ENCODE peak calls at places on chromosomes 16 and 17, in four cellular contexts. One of them, this sample, is unnamed.

GRCh38 chr16:53372942-53373871 is 61.1 kb upstream of the RBL2 start:
- DNase-seq in breast epithelium: peak
- DNase-seq in GM12891: peak
- DNase-seq in body of pancreas: peak
- DNase-seq in this sample: no peak

GRCh38 chr17:31506517-31506916 is 115.0 kb downstream of the RAB11FIP4 start:
- DNase-seq in breast epithelium: no peak
- DNase-seq in GM12891: no peak
- DNase-seq in body of pancreas: no peak
- DNase-seq in this sample: no peak

GRCh38 chr17:2899911-2900310 is 103.7 kb downstream of the RAP1GAP2 start:
- DNase-seq in breast epithelium: no peak
- DNase-seq in GM12891: no peak
- DNase-seq in body of pancreas: peak
- DNase-seq in this sample: no peak

GRCh38 chr17:61477204-61477834 is 25.1 kb downstream of the TBX4 start:
- DNase-seq in breast epithelium: no peak
- DNase-seq in GM12891: no peak
- DNase-seq in body of pancreas: no peak
- DNase-seq in this sample: no peak

GRCh38 chr17:78034429-78035091 is 76.1 kb downstream of the TNRC6C start:
- DNase-seq in breast epithelium: no peak
- DNase-seq in GM12891: no peak
- DNase-seq in body of pancreas: no peak
- DNase-seq in this sample: no peak

GRCh38 chr16:63129411-63130125 is 1093.3 kb upstream of the CDH8 start:
- DNase-seq in breast epithelium: no peak
- DNase-seq in GM12891: no peak
- DNase-seq in body of pancreas: no peak
- DNase-seq in this sample: no peak

GRCh38 chr16:81553814-81554675 is 109.4 kb downstream of the CMIP start:
- DNase-seq in breast epithelium: no peak
- DNase-seq in GM12891: no peak
- DNase-seq in body of pancreas: peak
- DNase-seq in this sample: no peak

GRCh38 chr17:19398301-19399181 is 11.6 kb upstream of the MFAP4 start:
- DNase-seq in breast epithelium: no peak
- DNase-seq in GM12891: no peak
- DNase-seq in body of pancreas: peak
- DNase-seq in this sample: no peak

GRCh38 chr16:68000024-68000423 is 740 bp upstream of the DPEP2 start:
- DNase-seq in breast epithelium: no peak
- DNase-seq in GM12891: no peak
- DNase-seq in body of pancreas: no peak
- DNase-seq in this sample: no peak

GRCh38 chr16:85173077-85173980 is 61.1 kb upstream of the CIBAR2 start:
- DNase-seq in breast epithelium: no peak
- DNase-seq in GM12891: no peak
- DNase-seq in body of pancreas: no peak
- DNase-seq in this sample: peak

GRCh38 chr16:2990891-2991290 is 10.6 kb upstream of the PKMYT1 start:
- DNase-seq in breast epithelium: no peak
- DNase-seq in GM12891: no peak
- DNase-seq in body of pancreas: no peak
- DNase-seq in this sample: no peak

GRCh38 chr16:23877107-23878070 is 41.6 kb downstream of the PRKCB start:
- DNase-seq in breast epithelium: no peak
- DNase-seq in GM12891: no peak
- DNase-seq in body of pancreas: no peak
- DNase-seq in this sample: no peak

GRCh38 chr16:5024632-5025031 is 9.1 kb downstream of the NAGPA start:
- DNase-seq in breast epithelium: no peak
- DNase-seq in GM12891: no peak
- DNase-seq in body of pancreas: peak
- DNase-seq in this sample: peak

GRCh38 chr17:77501101-77501566 is 360.4 kb downstream of the SEC14L1 start:
- DNase-seq in breast epithelium: no peak
- DNase-seq in GM12891: peak
- DNase-seq in body of pancreas: no peak
- DNase-seq in this sample: no peak

GRCh38 chr16:10868562-10869469 is 8.2 kb upstream of the CIITA start:
- DNase-seq in breast epithelium: no peak
- DNase-seq in GM12891: no peak
- DNase-seq in body of pancreas: peak
- DNase-seq in this sample: no peak

GRCh38 chr16:84643180-84643583 is 5.1 kb upstream of the KLHL36 start:
- DNase-seq in breast epithelium: peak
- DNase-seq in GM12891: no peak
- DNase-seq in body of pancreas: peak
- DNase-seq in this sample: peak

GRCh38 chr17:40112191-40112590 is 9.6 kb upstream of the MSL1 start:
- DNase-seq in breast epithelium: peak
- DNase-seq in GM12891: no peak
- DNase-seq in body of pancreas: no peak
- DNase-seq in this sample: no peak

GRCh38 chr16:5323742-5324141 is 226.1 kb upstream of the EEF2KMT start:
- DNase-seq in breast epithelium: no peak
- DNase-seq in GM12891: no peak
- DNase-seq in body of pancreas: no peak
- DNase-seq in this sample: no peak

GRCh38 chr17:65283704-65284103 is 146.5 kb downstream of the RGS9 start:
- DNase-seq in breast epithelium: no peak
- DNase-seq in GM12891: no peak
- DNase-seq in body of pancreas: no peak
- DNase-seq in this sample: peak

GRCh38 chr17:19830061-19830460 is 37.7 kb downstream of the ULK2 start:
- DNase-seq in breast epithelium: no peak
- DNase-seq in GM12891: no peak
- DNase-seq in body of pancreas: no peak
- DNase-seq in this sample: no peak

GRCh38 chr16:31382485-31383161 is 10.5 kb upstream of the ITGAD start:
- DNase-seq in breast epithelium: peak
- DNase-seq in GM12891: peak
- DNase-seq in body of pancreas: peak
- DNase-seq in this sample: peak

GRCh38 chr17:41705271-41705991 is 6.7 kb upstream of the GAST start:
- DNase-seq in breast epithelium: no peak
- DNase-seq in GM12891: no peak
- DNase-seq in body of pancreas: no peak
- DNase-seq in this sample: no peak

GRCh38 chr16:2005646-2006045 is 4.0 kb downstream of the ZNF598 start:
- DNase-seq in breast epithelium: no peak
- DNase-seq in GM12891: no peak
- DNase-seq in body of pancreas: peak
- DNase-seq in this sample: no peak

GRCh38 chr16:76535-77272 is 1.3 kb upstream of the MPG start:
- DNase-seq in breast epithelium: no peak
- DNase-seq in GM12891: no peak
- DNase-seq in body of pancreas: peak
- DNase-seq in this sample: peak

GRCh38 chr16:8958344-8958808 is 5.3 kb downstream of the USP7 start:
- DNase-seq in breast epithelium: no peak
- DNase-seq in GM12891: no peak
- DNase-seq in body of pancreas: peak
- DNase-seq in this sample: peak

GRCh38 chr17:46818319-46818928 is at the start of gene WNT3:
- DNase-seq in breast epithelium: no peak
- DNase-seq in GM12891: peak
- DNase-seq in body of pancreas: no peak
- DNase-seq in this sample: no peak

GRCh38 chr16:11796227-11797165 is 562 bp downstream of the ZC3H7A start:
- DNase-seq in breast epithelium: peak
- DNase-seq in GM12891: no peak
- DNase-seq in body of pancreas: peak
- DNase-seq in this sample: peak

GRCh38 chr17:12342609-12343248 is 322.1 kb downstream of the MAP2K4 start:
- DNase-seq in breast epithelium: no peak
- DNase-seq in GM12891: peak
- DNase-seq in body of pancreas: peak
- DNase-seq in this sample: no peak

GRCh38 chr16:683396-684066 is 603 bp downstream of the JMJD8 start:
- DNase-seq in breast epithelium: no peak
- DNase-seq in GM12891: no peak
- DNase-seq in body of pancreas: no peak
- DNase-seq in this sample: no peak

GRCh38 chr17:42266918-42267766 is 9.0 kb downstream of the STAT5B start:
- DNase-seq in breast epithelium: no peak
- DNase-seq in GM12891: no peak
- DNase-seq in body of pancreas: no peak
- DNase-seq in this sample: no peak

GRCh38 chr17:21549107-21549687 is 143.1 kb upstream of the KCNJ18 start:
- DNase-seq in breast epithelium: no peak
- DNase-seq in GM12891: no peak
- DNase-seq in body of pancreas: no peak
- DNase-seq in this sample: no peak

GRCh38 chr17:27808629-27809028 is 8.3 kb upstream of the NOS2 start:
- DNase-seq in breast epithelium: no peak
- DNase-seq in GM12891: no peak
- DNase-seq in body of pancreas: no peak
- DNase-seq in this sample: no peak

GRCh38 chr17:63419949-63420867 is 25.9 kb downstream of the CYB561 start:
- DNase-seq in breast epithelium: no peak
- DNase-seq in GM12891: no peak
- DNase-seq in body of pancreas: no peak
- DNase-seq in this sample: no peak

GRCh38 chr16:79369796-79370195 is 230.7 kb downstream of the MAF start:
- DNase-seq in breast epithelium: no peak
- DNase-seq in GM12891: no peak
- DNase-seq in body of pancreas: no peak
- DNase-seq in this sample: no peak

GRCh38 chr16:61909074-61909473 is 127.2 kb downstream of the CDH8 start:
- DNase-seq in breast epithelium: peak
- DNase-seq in GM12891: no peak
- DNase-seq in body of pancreas: no peak
- DNase-seq in this sample: no peak

GRCh38 chr17:57574040-57574513 is 171.0 kb downstream of the CCDC182 start:
- DNase-seq in breast epithelium: peak
- DNase-seq in GM12891: no peak
- DNase-seq in body of pancreas: peak
- DNase-seq in this sample: no peak

GRCh38 chr16:58332997-58333700 is 38.3 kb upstream of the PRSS54 start:
- DNase-seq in breast epithelium: no peak
- DNase-seq in GM12891: no peak
- DNase-seq in body of pancreas: no peak
- DNase-seq in this sample: no peak

GRCh38 chr16:8729779-8730334 is 55.4 kb downstream of the ABAT start:
- DNase-seq in breast epithelium: no peak
- DNase-seq in GM12891: no peak
- DNase-seq in body of pancreas: no peak
- DNase-seq in this sample: no peak

GRCh38 chr17:28357061-28357900 is at the start of gene POLDIP2:
- DNase-seq in breast epithelium: peak
- DNase-seq in GM12891: peak
- DNase-seq in body of pancreas: peak
- DNase-seq in this sample: peak

DNA sequence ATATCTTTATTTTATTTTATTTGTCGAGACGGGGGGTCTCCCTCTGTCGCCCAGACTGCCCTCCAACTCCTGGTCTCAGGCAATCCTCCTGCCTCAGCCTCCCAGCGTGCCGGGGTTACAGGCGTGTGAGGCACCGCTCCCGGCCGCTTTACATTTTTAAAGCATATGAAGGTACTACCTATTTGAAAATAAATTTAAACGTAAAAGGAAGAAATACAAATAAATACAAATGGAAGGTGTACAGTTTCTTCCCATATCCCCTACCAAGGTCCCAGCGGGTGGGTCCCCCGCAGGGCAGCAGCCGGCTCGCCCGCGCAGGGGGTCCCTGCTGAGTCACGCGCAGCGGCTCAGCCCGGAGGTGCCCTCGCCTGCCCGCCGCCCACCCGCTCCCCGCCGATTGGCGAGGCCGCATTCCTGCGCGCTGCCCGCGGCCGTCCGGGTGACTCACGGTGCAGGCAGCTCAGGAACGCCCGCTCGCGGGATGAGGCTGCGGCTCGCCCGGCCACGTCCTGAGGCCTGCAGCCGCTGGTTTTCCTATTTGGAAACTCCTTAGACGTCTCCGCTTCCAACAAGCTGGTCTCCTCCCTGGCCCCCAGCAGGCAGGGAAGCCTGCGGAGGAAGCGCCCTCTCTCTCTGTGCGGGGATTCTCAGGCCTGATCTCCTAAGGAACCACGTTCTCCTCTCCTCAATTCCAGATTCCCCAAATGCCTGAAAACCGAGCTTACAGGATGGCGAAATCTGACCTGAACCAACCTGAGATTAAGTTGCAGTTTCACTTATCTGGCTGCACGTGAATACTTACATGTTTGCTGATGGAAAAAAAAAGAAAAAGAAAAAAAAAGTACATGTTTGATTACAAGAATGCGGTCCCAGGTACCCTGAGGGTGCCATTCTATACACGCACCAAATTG is 54.8 kb upstream of the MAP3K14 start:
- DNase-seq in breast epithelium: peak
- DNase-seq in GM12891: no peak
- DNase-seq in body of pancreas: peak
- DNase-seq in this sample: peak
- TF ChIP-seq POLR2A in breast epithelium: peak
- TF ChIP-seq POLR2A in GM12891: no peak
- TF ChIP-seq POLR2A in body of pancreas: peak
- TF ChIP-seq POLR2A in this sample: peak

GRCh38 chr16:57167951-57168350 is 17.9 kb downstream of the PSME3IP1 start:
- DNase-seq in breast epithelium: no peak
- DNase-seq in GM12891: no peak
- DNase-seq in body of pancreas: no peak
- DNase-seq in this sample: no peak
- TF ChIP-seq POLR2A in breast epithelium: no peak
- TF ChIP-seq POLR2A in GM12891: no peak
- TF ChIP-seq POLR2A in body of pancreas: no peak
- TF ChIP-seq POLR2A in this sample: no peak

GRCh38 chr17:68456529-68457167 is 648 bp downstream of the WIPI1 start:
- DNase-seq in breast epithelium: peak
- DNase-seq in GM12891: no peak
- DNase-seq in body of pancreas: peak
- DNase-seq in this sample: peak
- TF ChIP-seq POLR2A in breast epithelium: no peak
- TF ChIP-seq POLR2A in GM12891: no peak
- TF ChIP-seq POLR2A in body of pancreas: no peak
- TF ChIP-seq POLR2A in this sample: no peak

GRCh38 chr17:75849724-75850123 is 5.4 kb downstream of the WBP2 start:
- DNase-seq in breast epithelium: no peak
- DNase-seq in GM12891: no peak
- DNase-seq in body of pancreas: no peak
- DNase-seq in this sample: no peak
- TF ChIP-seq POLR2A in breast epithelium: no peak
- TF ChIP-seq POLR2A in GM12891: no peak
- TF ChIP-seq POLR2A in body of pancreas: no peak
- TF ChIP-seq POLR2A in this sample: no peak

GRCh38 chr17:17280613-17281549 is at the start of gene COPS3:
- DNase-seq in breast epithelium: peak
- DNase-seq in GM12891: peak
- DNase-seq in body of pancreas: peak
- DNase-seq in this sample: peak
- TF ChIP-seq POLR2A in breast epithelium: peak
- TF ChIP-seq POLR2A in GM12891: peak
- TF ChIP-seq POLR2A in body of pancreas: peak
- TF ChIP-seq POLR2A in this sample: peak